ENCODE peak calls at places on chromosomes 16 and 17, in four cellular contexts. E, R, C and X are unnamed samples.

GRCh38 chr16:19143241-19143640 is 24.8 kb upstream of the SYT17 start:
- DNase-seq in E (no peak), R (no peak), C (no peak), X (no peak)

GRCh38 chr17:72774251-72774650 is 318.2 kb downstream of the SLC39A11 start:
- DNase-seq in E (no peak), R (no peak), C (no peak), X (no peak)

GRCh38 chr16:67173808-67174705 is 3.7 kb downstream of the NOL3 start:
- DNase-seq in E (peak), R (peak), C (peak), X (peak)

GRCh38 chr16:68778551-68779231 is 41.6 kb downstream of the CDH1 start:
- DNase-seq in E (no peak), R (no peak), C (no peak), X (peak)

GRCh38 chr17:74758846-74759163 is 10.4 kb downstream of the NHERF1 start:
- DNase-seq in E (no peak), R (no peak), C (no peak), X (peak)

GRCh38 chr17:10313037-10313672 is 59.7 kb downstream of the MYH13 start:
- DNase-seq in E (no peak), R (no peak), C (no peak), X (no peak)

GRCh38 chr16:24723663-24724062 is 5.8 kb upstream of the TNRC6A start:
- DNase-seq in E (peak), R (no peak), C (no peak), X (no peak)

GRCh38 chr16:720990-721764 is at the start of gene ANTKMT:
- DNase-seq in E (peak), R (peak), C (peak), X (peak)

GRCh38 chr17:63675607-63676539 is 24.1 kb downstream of the LIMD2 start:
- DNase-seq in E (peak), R (no peak), C (peak), X (peak)

GRCh38 chr16:84785843-84786538 is 33.8 kb upstream of the CRISPLD2 start:
- DNase-seq in E (peak), R (no peak), C (peak), X (peak)

GRCh38 chr17:144936-145670 is 7.7 kb downstream of the SCGB1C2 start:
- DNase-seq in E (no peak), R (no peak), C (no peak), X (no peak)

GRCh38 chr16:73019456-73020362 is 28.2 kb downstream of the ZFHX3 start:
- DNase-seq in E (peak), R (no peak), C (peak), X (peak)

GRCh38 chr17:73166731-73167581 is 2.1 kb downstream of the SSTR2 start:
- DNase-seq in E (peak), R (no peak), C (no peak), X (no peak)

GRCh38 chr16:82761236-82761635 is 134.5 kb downstream of the CDH13 start:
- DNase-seq in E (peak), R (no peak), C (peak), X (no peak)

GRCh38 chr16:67399749-67400704 is 6.7 kb upstream of the TPPP3 start:
- DNase-seq in E (no peak), R (no peak), C (no peak), X (no peak)

GRCh38 chr16:72884037-72884436 is 163.9 kb downstream of the ZFHX3 start:
- DNase-seq in E (peak), R (no peak), C (peak), X (no peak)

GRCh38 chr16:70470927-70471341 is 16.5 kb downstream of the FCSK start:
- DNase-seq in E (peak), R (no peak), C (no peak), X (peak)

GRCh38 chr16:87138316-87138715 is 178.9 kb downstream of the C16orf95 start:
- DNase-seq in E (no peak), R (no peak), C (no peak), X (no peak)

GRCh38 chr16:67104061-67104460 is 5.7 kb upstream of the PHAF1 start:
- DNase-seq in E (peak), R (no peak), C (no peak), X (no peak)

GRCh38 chr17:76543482-76544122 is 3.8 kb downstream of the PRCD start:
- DNase-seq in E (no peak), R (no peak), C (no peak), X (no peak)

GRCh38 chr16:30748634-30749445 is 615 bp downstream of the PHKG2 start:
- DNase-seq in E (peak), R (no peak), C (peak), X (peak)

GRCh38 chr17:787641-788221 is 5.6 kb downstream of the MRM3 start:
- DNase-seq in E (no peak), R (no peak), C (no peak), X (no peak)

GRCh38 chr16:9650284-9650683 is 531.9 kb downstream of the GRIN2A start:
- DNase-seq in E (no peak), R (no peak), C (no peak), X (no peak)

GRCh38 chr17:40615295-40615988 is 32.2 kb downstream of the SMARCE1 start:
- DNase-seq in E (peak), R (no peak), C (peak), X (peak)

GRCh38 chr16:56861092-56861610 is 3.9 kb upstream of the SLC12A3 start:
- DNase-seq in E (no peak), R (no peak), C (no peak), X (no peak)

GRCh38 chr16:7270823-7271222 is 61.8 kb upstream of the RBFOX1 start:
- DNase-seq in E (no peak), R (no peak), C (no peak), X (no peak)

GRCh38 chr17:51365090-51365489 is 104.7 kb downstream of the UTP18 start:
- DNase-seq in E (no peak), R (no peak), C (no peak), X (no peak)

GRCh38 chr17:17766351-17767095 is 70.3 kb downstream of the SREBF1 start:
- DNase-seq in E (no peak), R (no peak), C (no peak), X (no peak)

GRCh38 chr16:76669288-76669687 is 392.1 kb downstream of the CNTNAP4 start:
- DNase-seq in E (no peak), R (no peak), C (no peak), X (no peak)

GRCh38 chr16:86073103-86073625 is 174.2 kb downstream of the IRF8 start:
- DNase-seq in E (no peak), R (no peak), C (no peak), X (no peak)

GRCh38 chr17:64506201-64506575 is at the start of gene DDX5:
- DNase-seq in E (no peak), R (peak), C (peak), X (peak)

GRCh38 chr17:48484850-48485249 is 46.0 kb downstream of the HOXB1 start:
- DNase-seq in E (peak), R (no peak), C (no peak), X (no peak)

GRCh38 chr16:88665148-88665547 is 2.3 kb upstream of the MVD start:
- DNase-seq in E (no peak), R (no peak), C (no peak), X (peak)

GRCh38 chr17:67942810-67943209 is 53.5 kb downstream of the C17orf58 start:
- DNase-seq in E (peak), R (no peak), C (no peak), X (no peak)

GRCh38 chr17:21368545-21369246 is 7.5 kb upstream of the KCNJ12 start:
- DNase-seq in E (no peak), R (no peak), C (no peak), X (no peak)

GRCh38 chr16:19241512-19241911 is 44.0 kb upstream of the CLEC19A start:
- DNase-seq in E (no peak), R (no peak), C (no peak), X (no peak)